ENCODE peak calls at places on chromosomes 12 and 14, in four cellular contexts. H is IMR-90, S is H9, P is H1. A is an unnamed sample.

GRCh38 chr12:93982847-93983315 is 165.5 kb upstream of the PLXNC1 start:
- DNase-seq in P (no peak), S (no peak), H (peak), A (peak)

GRCh38 chr12:24153041-24153440 is 203.6 kb upstream of the SOX5 start:
- DNase-seq in H (no peak), S (no peak), P (no peak), A (no peak)

GRCh38 chr12:5872745-5873144 is 72.3 kb downstream of the ANO2 start:
- DNase-seq in H (peak), P (no peak), S (peak), A (peak)

GRCh38 chr12:2258035-2258434 is 205.2 kb downstream of the CACNA1C start:
- DNase-seq in P (no peak), H (no peak), S (no peak), A (no peak)

GRCh38 chr12:89947437-89948265 is 239.0 kb upstream of the ATP2B1 start:
- DNase-seq in H (peak), S (no peak), P (no peak), A (peak)

GRCh38 chr14:53103941-53104340 is 49.2 kb downstream of the DDHD1 start:
- DNase-seq in P (no peak), S (no peak), H (no peak), A (no peak)

GRCh38 chr12:2110841-2111566 is 58.2 kb downstream of the CACNA1C start:
- DNase-seq in H (no peak), P (no peak), S (no peak), A (no peak)

GRCh38 chr14:55807536-55807935 is 227.5 kb downstream of the KTN1 start:
- DNase-seq in S (no peak), P (no peak), H (no peak), A (no peak)

GRCh38 chr14:73762375-73762822 is 48.2 kb upstream of the PNMA1 start:
- DNase-seq in S (no peak), P (no peak), H (no peak), A (no peak)

GRCh38 chr14:23538785-23539184 is 12.8 kb downstream of the ZFHX2 start:
- DNase-seq in S (peak), P (no peak), H (peak), A (peak)

GRCh38 chr14:61973981-61974380 is 211.8 kb downstream of the SNAPC1 start:
- DNase-seq in P (no peak), H (peak), S (no peak), A (no peak)

GRCh38 chr12:50696931-50697330 is 67.0 kb upstream of the ATF1 start:
- DNase-seq in P (no peak), H (no peak), S (no peak), A (no peak)

GRCh38 chr14:102655154-102655553 is 62.7 kb downstream of the RCOR1 start:
- DNase-seq in S (no peak), P (no peak), H (peak), A (peak)

GRCh38 chr12:49821375-49822287 is 6.6 kb downstream of the NCKAP5L start:
- DNase-seq in P (no peak), H (no peak), S (no peak), A (no peak)

DNA sequence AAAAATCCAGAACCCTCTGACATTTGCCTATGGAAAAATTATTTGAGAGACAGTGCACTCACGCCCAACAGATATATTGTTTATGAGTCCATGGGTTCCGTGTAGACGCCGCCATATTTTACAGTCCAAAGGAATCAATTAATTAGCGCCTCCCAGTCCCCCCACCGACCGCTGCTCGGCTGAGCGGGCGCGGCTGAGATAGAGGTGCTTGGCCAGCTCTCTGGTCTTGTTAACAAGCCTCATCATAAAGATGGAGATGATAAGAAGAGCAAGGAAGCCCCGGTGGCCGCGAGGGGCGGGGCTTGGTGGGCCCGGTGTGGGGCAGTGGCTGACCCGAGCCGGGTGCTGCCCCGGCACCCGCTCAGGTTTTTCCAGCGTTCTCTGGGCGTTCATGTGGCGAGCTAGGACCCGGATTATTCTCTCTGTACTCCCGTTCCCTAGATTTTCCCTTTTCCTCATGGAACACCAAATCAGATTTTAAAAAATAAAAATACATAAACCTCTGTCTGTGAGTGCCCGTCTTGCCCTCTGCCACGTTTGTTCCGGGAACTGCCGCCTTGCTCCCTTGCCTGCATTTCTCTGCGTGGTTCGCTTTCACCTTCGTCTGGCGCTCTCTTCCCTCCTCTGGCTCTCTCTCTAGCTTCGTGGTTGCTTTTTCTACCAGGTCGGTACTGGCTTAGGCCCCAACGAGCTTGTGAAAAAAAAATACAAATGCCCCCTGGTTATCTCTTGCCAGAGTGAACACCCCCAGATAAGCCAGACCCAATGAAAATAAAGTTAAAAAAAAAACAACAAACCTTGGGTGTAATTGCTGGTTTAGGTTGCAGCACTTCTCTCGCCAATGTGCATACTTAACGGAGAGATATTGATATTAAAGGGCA is 9.0 kb downstream of the HOXC12 start:
- DNase-seq in S (no peak), H (no peak), P (no peak), A (no peak)
- H3K18ac ChIP-seq in S (no peak), H (no peak), P (no peak), A (no peak)

GRCh38 chr14:37587881-37588666 is 7.0 kb downstream of the FOXA1 start:
- DNase-seq in S (peak), P (no peak), H (no peak), A (peak)

GRCh38 chr14:37590096-37590809 is 4.8 kb downstream of the FOXA1 start:
- DNase-seq in S (no peak), P (no peak), H (no peak), A (no peak)

GRCh38 chr14:37588667-37588955 is 6.4 kb downstream of the FOXA1 start:
- DNase-seq in P (no peak), H (no peak), S (no peak), A (no peak)

GRCh38 chr14:37590810-37591139 is 4.3 kb downstream of the FOXA1 start:
- DNase-seq in P (no peak), H (no peak), S (no peak), A (no peak)

DNA sequence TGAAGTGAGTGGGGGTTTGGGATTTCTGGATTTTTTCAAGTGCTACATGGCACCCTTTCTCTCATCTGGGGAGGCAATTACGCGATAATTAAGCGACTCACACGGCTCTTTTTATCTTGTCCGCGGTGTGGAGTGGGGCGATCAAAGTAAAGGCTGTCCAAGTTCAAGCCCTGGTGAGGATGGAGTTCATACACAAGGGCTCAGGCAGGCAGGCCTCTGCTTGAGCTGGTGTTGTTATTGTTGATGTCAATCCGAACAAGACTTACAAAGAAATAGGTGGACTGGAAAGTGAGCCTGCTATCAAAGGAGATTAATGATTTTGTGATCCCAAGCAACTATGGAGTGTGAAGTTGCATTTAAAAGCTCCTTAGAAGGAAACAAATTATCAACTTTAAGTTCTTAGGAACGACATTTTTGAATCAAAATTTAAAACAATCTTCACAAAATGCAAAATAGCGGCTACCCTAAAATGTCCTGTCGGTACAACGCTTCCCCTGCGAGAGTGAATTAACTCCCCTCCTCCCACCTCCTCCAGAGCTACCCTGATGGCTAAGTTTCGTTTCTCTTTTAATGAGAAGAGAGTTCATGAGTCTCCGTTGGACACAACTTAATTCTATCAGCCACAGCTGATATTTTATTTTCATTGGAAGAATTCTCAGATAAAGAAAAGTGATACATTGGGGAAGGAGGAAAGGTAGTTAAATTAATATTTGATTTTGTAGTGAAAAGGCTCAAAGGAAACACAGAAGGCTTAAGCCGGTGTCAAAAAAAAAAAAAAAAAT is 5.9 kb downstream of the FOXA1 start:
- DNase-seq in S (no peak), P (no peak), H (no peak), A (peak)
- H4K5ac ChIP-seq in S (no peak), P (no peak), H (no peak), A (no peak)

DNA sequence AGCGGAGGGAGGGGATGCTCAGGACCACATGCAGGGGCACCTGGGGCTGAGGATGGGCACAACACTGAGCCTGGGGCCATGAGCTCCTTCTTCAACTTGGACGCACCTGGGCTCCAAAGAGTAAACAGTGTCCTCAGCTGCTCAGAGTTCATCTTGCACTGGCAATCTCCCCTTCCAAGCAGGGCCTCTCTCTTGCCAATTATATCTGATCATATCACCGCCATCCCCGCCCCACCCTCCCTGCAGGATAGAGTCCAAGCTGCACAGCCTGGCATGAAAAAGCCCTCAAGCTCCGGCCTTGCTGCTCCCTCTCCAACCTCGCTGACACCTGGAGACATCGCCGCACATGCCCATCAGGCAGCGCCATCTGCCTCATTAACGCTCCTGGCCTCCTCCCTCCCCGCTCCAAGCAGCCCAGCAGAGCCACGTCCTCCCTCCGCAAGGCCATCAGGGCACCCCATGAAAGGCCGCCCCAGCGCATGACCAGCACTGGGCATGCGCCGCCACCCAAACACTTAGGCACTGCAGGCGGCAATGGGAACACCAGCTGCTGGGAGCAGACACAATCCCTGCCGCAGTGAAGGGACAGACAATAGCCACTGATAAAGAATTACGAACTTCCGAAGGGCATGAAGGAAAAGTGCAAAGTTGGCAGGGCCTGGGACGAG is 88.8 kb downstream of the CHGA start:
- DNase-seq in S (no peak), P (no peak), H (no peak), A (no peak)
- H2AK5ac ChIP-seq in S (no peak), P (no peak), H (no peak), A (no peak)

DNA sequence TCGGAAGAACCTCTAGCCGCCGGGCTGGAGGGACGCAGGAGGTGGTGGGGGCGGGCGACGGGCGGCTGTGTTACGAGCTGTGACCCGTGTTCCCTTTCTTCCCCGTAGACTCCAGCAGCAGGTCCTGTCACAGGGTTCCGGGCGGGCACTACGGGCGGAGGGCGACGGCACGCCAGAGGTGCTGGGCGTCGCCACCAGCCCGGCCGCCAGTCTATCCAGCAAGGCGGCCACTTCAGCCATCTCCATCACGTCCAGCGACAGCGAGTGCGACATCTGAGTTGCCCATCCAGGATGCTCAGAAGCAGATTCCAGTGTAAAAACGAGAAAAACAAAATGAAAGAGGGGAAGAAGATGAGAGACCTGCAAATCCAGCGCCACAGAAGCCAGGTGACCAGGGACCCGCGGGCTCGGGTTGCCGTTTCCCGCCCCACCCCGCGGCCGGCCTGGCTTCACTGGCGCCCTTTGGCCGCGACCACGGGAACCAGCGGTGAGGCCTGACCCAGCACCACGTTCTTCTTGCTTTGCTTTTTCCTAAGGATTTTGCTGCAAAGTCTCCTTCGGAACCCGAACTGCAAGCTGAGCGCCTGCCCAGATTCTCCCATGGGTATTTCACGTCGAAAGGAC is 2.1 kb downstream of the SIX6 start:
- DNase-seq in S (peak), H (no peak), P (no peak), A (no peak)
- H3K18ac ChIP-seq in S (no peak), H (no peak), P (no peak), A (no peak)